ENCODE peak calls at places on chromosomes 3 and 15, in four cellular contexts. One of them, this sample, is unnamed.

GRCh38 chr15:59741274-59741906 is 52.3 kb upstream of the BNIP2 start:
- DNase-seq in brain microvascular endothelial cell: peak
- DNase-seq in AG04449: no peak
- DNase-seq in GM13976: no peak
- DNase-seq in this sample: no peak

GRCh38 chr15:77044228-77045042 is 26.5 kb downstream of the TSPAN3 start:
- DNase-seq in brain microvascular endothelial cell: no peak
- DNase-seq in AG04449: no peak
- DNase-seq in GM13976: no peak
- DNase-seq in this sample: no peak

GRCh38 chr3:187918081-187918644 is 172.9 kb upstream of the BCL6 start:
- DNase-seq in brain microvascular endothelial cell: no peak
- DNase-seq in AG04449: no peak
- DNase-seq in GM13976: no peak
- DNase-seq in this sample: no peak

GRCh38 chr3:61192222-61192621 is 59.0 kb downstream of the FHIT start:
- DNase-seq in brain microvascular endothelial cell: no peak
- DNase-seq in AG04449: no peak
- DNase-seq in GM13976: no peak
- DNase-seq in this sample: no peak

GRCh38 chr3:36909181-36909580 is 35.7 kb downstream of the TRANK1 start:
- DNase-seq in brain microvascular endothelial cell: no peak
- DNase-seq in AG04449: no peak
- DNase-seq in GM13976: no peak
- DNase-seq in this sample: no peak

GRCh38 chr3:8767667-8768363 is 1.6 kb downstream of the OXTR start:
- DNase-seq in brain microvascular endothelial cell: no peak
- DNase-seq in AG04449: no peak
- DNase-seq in GM13976: peak
- DNase-seq in this sample: peak

GRCh38 chr3:171204942-171205341 is 178.4 kb upstream of the SLC2A2 start:
- DNase-seq in brain microvascular endothelial cell: no peak
- DNase-seq in AG04449: no peak
- DNase-seq in GM13976: no peak
- DNase-seq in this sample: no peak

GRCh38 chr15:52191207-52191606 is at the start of gene GNB5:
- DNase-seq in brain microvascular endothelial cell: no peak
- DNase-seq in AG04449: no peak
- DNase-seq in GM13976: no peak
- DNase-seq in this sample: no peak

GRCh38 chr3:10361375-10361774 is 40.5 kb upstream of the SEC13 start:
- DNase-seq in brain microvascular endothelial cell: no peak
- DNase-seq in AG04449: no peak
- DNase-seq in GM13976: no peak
- DNase-seq in this sample: no peak

GRCh38 chr3:36303286-36303685 is 77.0 kb upstream of the STAC start:
- DNase-seq in brain microvascular endothelial cell: no peak
- DNase-seq in AG04449: no peak
- DNase-seq in GM13976: no peak
- DNase-seq in this sample: no peak

GRCh38 chr3:141797819-141798405 is 34.7 kb downstream of the GRK7 start:
- DNase-seq in brain microvascular endothelial cell: no peak
- DNase-seq in AG04449: no peak
- DNase-seq in GM13976: peak
- DNase-seq in this sample: no peak

GRCh38 chr15:52080031-52080430 is 32.5 kb downstream of the BCL2L10 start:
- DNase-seq in brain microvascular endothelial cell: peak
- DNase-seq in AG04449: no peak
- DNase-seq in GM13976: no peak
- DNase-seq in this sample: no peak

GRCh38 chr3:129616713-129617112 is 10.2 kb upstream of the PLXND1 start:
- DNase-seq in brain microvascular endothelial cell: no peak
- DNase-seq in AG04449: no peak
- DNase-seq in GM13976: peak
- DNase-seq in this sample: peak

GRCh38 chr3:42739401-42740158 is 33.5 kb downstream of the CCDC13 start:
- DNase-seq in brain microvascular endothelial cell: no peak
- DNase-seq in AG04449: no peak
- DNase-seq in GM13976: no peak
- DNase-seq in this sample: no peak

GRCh38 chr15:50940506-50940905 is 32.0 kb downstream of the AP4E1 start:
- DNase-seq in brain microvascular endothelial cell: peak
- DNase-seq in AG04449: no peak
- DNase-seq in GM13976: no peak
- DNase-seq in this sample: no peak

GRCh38 chr15:78991476-78991875 is 46.6 kb upstream of the CTSH start:
- DNase-seq in brain microvascular endothelial cell: peak
- DNase-seq in AG04449: no peak
- DNase-seq in GM13976: no peak
- DNase-seq in this sample: no peak

GRCh38 chr3:178079966-178080365 is 456.3 kb upstream of the KCNMB2 start:
- DNase-seq in brain microvascular endothelial cell: no peak
- DNase-seq in AG04449: no peak
- DNase-seq in GM13976: no peak
- DNase-seq in this sample: no peak

DNA sequence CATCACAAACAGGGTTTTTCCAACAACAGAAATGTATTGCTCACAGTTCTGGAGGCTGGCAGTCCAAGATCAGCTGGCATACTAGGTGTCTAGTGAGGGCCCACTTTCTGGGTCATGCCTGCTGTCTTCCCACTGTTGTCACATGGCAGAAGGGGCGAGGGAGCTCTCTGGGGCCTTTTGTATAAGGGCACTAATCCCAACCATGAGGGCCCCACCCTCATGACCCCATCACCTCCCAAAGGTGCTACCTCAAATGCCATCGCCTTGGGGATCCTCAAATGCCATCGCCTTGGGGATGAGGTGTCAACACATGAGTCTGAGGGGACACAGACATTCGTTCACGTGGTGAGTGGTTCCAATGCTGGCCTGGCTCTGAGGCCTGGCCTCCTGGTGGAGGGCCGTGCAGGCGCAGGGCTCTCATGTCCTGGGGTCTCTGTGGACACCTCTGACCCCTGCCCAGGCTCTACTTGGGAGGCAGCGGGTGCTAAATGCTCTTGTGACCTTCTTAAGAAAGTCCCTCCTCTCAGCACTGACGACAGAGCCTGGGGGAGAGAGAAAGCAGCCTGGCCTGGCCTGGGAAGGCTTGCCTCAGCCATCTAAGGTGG is 16.8 kb downstream of the NUP210 start:
- DNase-seq in brain microvascular endothelial cell: no peak
- DNase-seq in AG04449: no peak
- DNase-seq in GM13976: no peak
- DNase-seq in this sample: no peak
- TF ChIP-seq CTCF in brain microvascular endothelial cell: no peak
- TF ChIP-seq CTCF in AG04449: no peak
- TF ChIP-seq CTCF in GM13976: no peak
- TF ChIP-seq CTCF in this sample: no peak

GRCh38 chr3:166425900-166426611 is 588.8 kb upstream of the BCHE start:
- DNase-seq in brain microvascular endothelial cell: no peak
- DNase-seq in AG04449: no peak
- DNase-seq in GM13976: no peak
- DNase-seq in this sample: no peak
- TF ChIP-seq CTCF in brain microvascular endothelial cell: peak
- TF ChIP-seq CTCF in AG04449: no peak
- TF ChIP-seq CTCF in GM13976: no peak
- TF ChIP-seq CTCF in this sample: no peak

GRCh38 chr15:26069204-26069603 is 206.1 kb upstream of the ATP10A start:
- DNase-seq in brain microvascular endothelial cell: no peak
- DNase-seq in AG04449: no peak
- DNase-seq in GM13976: no peak
- DNase-seq in this sample: no peak

GRCh38 chr15:26075770-26076169 is 212.6 kb upstream of the ATP10A start:
- DNase-seq in brain microvascular endothelial cell: no peak
- DNase-seq in AG04449: no peak
- DNase-seq in GM13976: no peak
- DNase-seq in this sample: no peak

GRCh38 chr15:26070095-26070532 is 207.0 kb upstream of the ATP10A start:
- DNase-seq in brain microvascular endothelial cell: no peak
- DNase-seq in AG04449: no peak
- DNase-seq in GM13976: no peak
- DNase-seq in this sample: no peak

DNA sequence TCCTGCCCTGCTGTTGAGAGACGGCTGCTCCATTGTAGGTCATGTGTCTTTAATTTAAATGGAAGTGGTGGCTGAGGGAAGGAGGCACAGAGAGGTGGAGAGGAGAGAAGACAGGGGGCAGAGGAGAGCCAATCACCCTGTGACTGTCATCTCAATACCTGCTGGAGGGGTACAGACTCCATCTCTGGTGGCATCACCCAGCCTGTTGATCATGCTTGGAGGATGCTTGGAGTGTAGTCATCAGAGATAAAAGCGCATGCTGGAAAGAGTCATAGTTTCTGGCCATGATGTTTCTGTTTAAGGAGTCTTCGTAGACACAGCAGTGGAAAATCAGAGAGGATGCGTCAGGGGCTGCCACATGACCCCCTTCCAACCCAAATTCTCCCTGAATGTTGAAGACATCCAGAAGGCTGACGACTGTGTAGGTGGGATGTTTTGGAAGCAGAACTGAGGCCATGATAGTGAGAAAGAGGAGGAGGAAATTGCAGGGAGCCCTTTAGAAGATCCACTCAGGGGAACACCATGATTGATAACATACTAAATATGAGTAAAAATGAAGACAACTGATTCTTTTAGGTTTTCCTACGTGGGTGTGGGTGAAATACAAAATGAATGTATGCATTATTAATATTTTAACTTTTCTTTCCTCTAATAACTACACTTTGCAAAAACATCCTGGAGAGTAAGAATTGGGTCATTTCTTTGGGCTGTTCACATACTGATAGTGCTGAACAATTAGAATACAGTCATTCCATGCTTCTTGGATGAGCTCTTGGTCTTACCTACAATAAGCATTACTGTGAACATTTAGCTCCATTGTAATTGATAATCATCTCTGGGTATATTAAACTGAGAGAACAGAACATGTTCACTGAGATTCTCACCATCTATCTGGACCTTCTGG is 210.6 kb upstream of the ATP10A start:
- DNase-seq in brain microvascular endothelial cell: no peak
- DNase-seq in AG04449: no peak
- DNase-seq in GM13976: no peak
- DNase-seq in this sample: no peak
- TF ChIP-seq CTCF in brain microvascular endothelial cell: no peak
- TF ChIP-seq CTCF in AG04449: no peak
- TF ChIP-seq CTCF in GM13976: no peak
- TF ChIP-seq CTCF in this sample: no peak

GRCh38 chr15:40306908-40307307 is 827 bp downstream of the PLCB2 start:
- DNase-seq in brain microvascular endothelial cell: no peak
- DNase-seq in AG04449: no peak
- DNase-seq in GM13976: peak
- DNase-seq in this sample: no peak

GRCh38 chr15:40309344-40309862 is 1.7 kb upstream of the PLCB2 start:
- DNase-seq in brain microvascular endothelial cell: no peak
- DNase-seq in AG04449: no peak
- DNase-seq in GM13976: no peak
- DNase-seq in this sample: no peak

GRCh38 chr15:40306371-40306770 is 1.4 kb downstream of the PLCB2 start:
- DNase-seq in brain microvascular endothelial cell: no peak
- DNase-seq in AG04449: no peak
- DNase-seq in GM13976: no peak
- DNase-seq in this sample: no peak

GRCh38 chr15:40308844-40309189 is 1.1 kb upstream of the PLCB2 start:
- DNase-seq in brain microvascular endothelial cell: no peak
- DNase-seq in AG04449: no peak
- DNase-seq in GM13976: peak
- DNase-seq in this sample: no peak

DNA sequence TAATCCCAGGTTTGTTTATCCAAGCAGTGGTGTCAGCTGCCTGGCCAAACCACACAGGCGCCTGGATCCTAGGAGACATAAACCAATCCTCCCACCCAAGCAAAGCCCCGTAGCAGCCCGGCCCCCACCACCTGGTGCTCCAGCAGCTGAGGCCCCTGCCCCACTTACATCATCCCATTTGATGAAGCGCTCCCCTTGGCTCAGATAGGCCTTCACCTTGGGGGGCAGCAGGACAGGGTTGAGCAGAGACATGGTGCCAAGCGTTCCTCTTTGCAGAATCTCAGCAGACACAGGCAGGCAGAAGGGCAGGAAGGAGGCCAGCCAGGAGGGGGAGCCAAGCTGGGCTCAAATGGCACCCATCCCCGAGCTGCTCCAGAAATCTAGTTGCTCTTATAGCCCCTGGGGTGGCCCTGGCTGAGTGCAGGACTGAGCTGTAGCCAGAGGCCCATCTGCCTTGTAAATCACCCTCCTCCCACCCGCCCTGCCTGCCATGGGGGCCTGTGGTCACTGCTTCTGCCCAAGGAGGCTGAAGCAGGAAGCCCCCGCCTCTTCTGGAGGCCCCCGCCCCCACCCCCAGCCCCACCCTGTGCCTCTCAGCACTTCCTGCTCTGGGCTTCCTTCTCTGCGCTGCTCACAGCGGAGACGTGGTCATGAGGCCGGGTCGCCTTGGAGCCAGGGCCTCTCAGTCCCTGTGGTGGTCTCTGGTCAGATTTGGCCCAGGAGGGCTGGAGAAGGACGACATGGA is at the start of gene PLCB2:
- DNase-seq in brain microvascular endothelial cell: no peak
- DNase-seq in AG04449: no peak
- DNase-seq in GM13976: peak
- DNase-seq in this sample: peak
- TF ChIP-seq CTCF in brain microvascular endothelial cell: peak
- TF ChIP-seq CTCF in AG04449: peak
- TF ChIP-seq CTCF in GM13976: peak
- TF ChIP-seq CTCF in this sample: no peak

This sample was measured in GM20000.